ENCODE peak calls at places on chromosomes 2 and 18, in four cellular contexts. M is EL, H is mesendoderm, V is A172. Y is an unnamed sample.

GRCh38 chr18:35344736-35345459 is 678 bp upstream of the ZNF24 start:
- DNase-seq in M (no peak), H (no peak), V (no peak), Y (peak; percentile 40)

GRCh38 chr2:180202591-180202990 is 195.5 kb upstream of the CWC22 start:
- DNase-seq in M (no peak), H (no peak), V (no peak), Y (peak; percentile 22)

GRCh38 chr2:188102881-188103280 is 188.8 kb upstream of the GULP1 start:
- DNase-seq in M (no peak), H (no peak), V (no peak), Y (no peak)

GRCh38 chr18:24754572-24754971 is 294.1 kb downstream of the HRH4 start:
- DNase-seq in M (no peak), H (no peak), V (no peak), Y (peak; percentile 43)

GRCh38 chr2:121856358-121856757 is 100.9 kb downstream of the TSN start:
- DNase-seq in M (no peak), H (peak; percentile 46), V (no peak), Y (no peak)

GRCh38 chr2:45946023-45946422 is 294.5 kb downstream of the PRKCE start:
- DNase-seq in M (peak; percentile 90), H (no peak), V (peak; percentile 97), Y (no peak)

GRCh38 chr2:109206569-109207145 is 77.7 kb downstream of the SH3RF3 start:
- DNase-seq in M (no peak), H (no peak), V (no peak), Y (peak; percentile 66)

GRCh38 chr2:197247083-197247482 is 63.5 kb downstream of the ANKRD44 start:
- DNase-seq in M (no peak), H (no peak), V (no peak), Y (no peak)

GRCh38 chr2:3173031-3173430 is 204.6 kb downstream of the EIPR1 start:
- DNase-seq in M (no peak), H (no peak), V (no peak), Y (peak; percentile 57)

GRCh38 chr18:25230658-25231326 is 121.2 kb downstream of the ZNF521 start:
- DNase-seq in M (peak; percentile 70), H (no peak), V (no peak), Y (peak; percentile 48)

GRCh38 chr18:39523281-39523680 is 1957.7 kb upstream of the CELF4 start:
- DNase-seq in M (peak; percentile 65), H (peak; percentile 43), V (peak; percentile 88), Y (no peak)

GRCh38 chr18:59273936-59274928 is 978 bp upstream of the RAX start:
- DNase-seq in M (no peak), H (peak; percentile 37), V (no peak), Y (no peak)

GRCh38 chr18:34880882-34881852 is 160.0 kb upstream of the MAPRE2 start:
- DNase-seq in M (peak; percentile 7), H (no peak), V (no peak), Y (no peak)